ENCODE peak calls at places on chromosomes 1 and 21, in four cellular contexts. One of them, this sample, is unnamed.

GRCh38 chr1:8562881-8563865 is 245.3 kb downstream of the SLC45A1 start:
- DNase-seq in A549: no peak
- DNase-seq in PC-3: peak
- DNase-seq in endothelial cell of umbilical vein: peak
- DNase-seq in this sample: no peak

GRCh38 chr1:193656841-193657240 is 470.4 kb upstream of the B3GALT2 start:
- DNase-seq in A549: no peak
- DNase-seq in endothelial cell of umbilical vein: no peak
- DNase-seq in PC-3: no peak
- DNase-seq in this sample: no peak

GRCh38 chr1:64912191-64912590 is 54.2 kb downstream of the JAK1 start:
- DNase-seq in A549: no peak
- DNase-seq in endothelial cell of umbilical vein: no peak
- DNase-seq in PC-3: no peak
- DNase-seq in this sample: no peak

GRCh38 chr1:93000751-93001175 is 39.5 kb upstream of the DIPK1A start:
- DNase-seq in endothelial cell of umbilical vein: no peak
- DNase-seq in A549: no peak
- DNase-seq in PC-3: peak
- DNase-seq in this sample: peak

GRCh38 chr1:46084553-46085448 is 47.6 kb downstream of the PIK3R3 start:
- DNase-seq in PC-3: peak
- DNase-seq in A549: no peak
- DNase-seq in endothelial cell of umbilical vein: no peak
- DNase-seq in this sample: no peak

GRCh38 chr1:17004466-17005364 is 7.0 kb downstream of the ATP13A2 start:
- DNase-seq in PC-3: no peak
- DNase-seq in endothelial cell of umbilical vein: no peak
- DNase-seq in A549: peak
- DNase-seq in this sample: no peak

GRCh38 chr1:95221306-95221705 is 12.7 kb upstream of the RWDD3 start:
- DNase-seq in PC-3: no peak
- DNase-seq in A549: no peak
- DNase-seq in endothelial cell of umbilical vein: no peak
- DNase-seq in this sample: no peak

GRCh38 chr1:232249335-232249734 is 380.6 kb downstream of the SIPA1L2 start:
- DNase-seq in PC-3: no peak
- DNase-seq in endothelial cell of umbilical vein: no peak
- DNase-seq in A549: no peak
- DNase-seq in this sample: no peak

GRCh38 chr1:36734356-36734755 is 251.6 kb upstream of the CSF3R start:
- DNase-seq in endothelial cell of umbilical vein: no peak
- DNase-seq in A549: no peak
- DNase-seq in PC-3: no peak
- DNase-seq in this sample: no peak

GRCh38 chr1:208221291-208221622 is 22.9 kb downstream of the PLXNA2 start:
- DNase-seq in A549: no peak
- DNase-seq in PC-3: no peak
- DNase-seq in endothelial cell of umbilical vein: no peak
- DNase-seq in this sample: no peak

GRCh38 chr21:34845521-34846213 is 176.9 kb downstream of the CLIC6 start:
- DNase-seq in endothelial cell of umbilical vein: peak
- DNase-seq in PC-3: peak
- DNase-seq in A549: no peak
- DNase-seq in this sample: no peak

GRCh38 chr21:44875341-44875740 is 1.9 kb upstream of the PTTG1IP start:
- DNase-seq in A549: no peak
- DNase-seq in PC-3: peak
- DNase-seq in endothelial cell of umbilical vein: peak
- DNase-seq in this sample: no peak

GRCh38 chr1:203650012-203650836 is 23.6 kb downstream of the ATP2B4 start:
- DNase-seq in PC-3: peak
- DNase-seq in endothelial cell of umbilical vein: peak
- DNase-seq in A549: no peak
- DNase-seq in this sample: no peak

GRCh38 chr1:151347523-151348246 is 633 bp upstream of the RFX5 start:
- DNase-seq in PC-3: no peak
- DNase-seq in endothelial cell of umbilical vein: no peak
- DNase-seq in A549: no peak
- DNase-seq in this sample: no peak

GRCh38 chr1:201347498-201348210 is 29.8 kb downstream of the TNNT2 start:
- DNase-seq in A549: no peak
- DNase-seq in PC-3: no peak
- DNase-seq in endothelial cell of umbilical vein: no peak
- DNase-seq in this sample: no peak

GRCh38 chr1:182193908-182194550 is 132.5 kb upstream of the ZNF648 start:
- DNase-seq in PC-3: no peak
- DNase-seq in A549: no peak
- DNase-seq in endothelial cell of umbilical vein: no peak
- DNase-seq in this sample: no peak

GRCh38 chr1:150889650-150890416 is 2.9 kb downstream of the CTXND2 start:
- DNase-seq in PC-3: no peak
- DNase-seq in endothelial cell of umbilical vein: no peak
- DNase-seq in A549: no peak
- DNase-seq in this sample: no peak

GRCh38 chr1:22517936-22518335 is 45.4 kb upstream of the EPHA8 start:
- DNase-seq in PC-3: no peak
- DNase-seq in A549: no peak
- DNase-seq in endothelial cell of umbilical vein: no peak
- DNase-seq in this sample: no peak

GRCh38 chr1:233113713-233114028 is 163.3 kb downstream of the NTPCR start:
- DNase-seq in A549: no peak
- DNase-seq in PC-3: no peak
- DNase-seq in endothelial cell of umbilical vein: no peak
- DNase-seq in this sample: no peak

GRCh38 chr1:50110084-50110615 is 1.4 kb downstream of the ELAVL4 start:
- DNase-seq in endothelial cell of umbilical vein: no peak
- DNase-seq in A549: no peak
- DNase-seq in PC-3: no peak
- DNase-seq in this sample: no peak

GRCh38 chr1:67764674-67765073 is 68.6 kb downstream of the GNG12 start:
- DNase-seq in A549: no peak
- DNase-seq in endothelial cell of umbilical vein: no peak
- DNase-seq in PC-3: no peak
- DNase-seq in this sample: no peak

GRCh38 chr1:67149179-67149770 is 14.5 kb upstream of the C1orf141 start:
- DNase-seq in PC-3: peak
- DNase-seq in A549: peak
- DNase-seq in endothelial cell of umbilical vein: peak
- DNase-seq in this sample: peak

GRCh38 chr1:225146478-225146877 is 217.0 kb downstream of the DNAH14 start:
- DNase-seq in A549: no peak
- DNase-seq in endothelial cell of umbilical vein: no peak
- DNase-seq in PC-3: no peak
- DNase-seq in this sample: no peak

GRCh38 chr1:53295746-53296722 is 31.8 kb downstream of the LRP8 start:
- DNase-seq in A549: no peak
- DNase-seq in PC-3: no peak
- DNase-seq in endothelial cell of umbilical vein: no peak
- DNase-seq in this sample: no peak

GRCh38 chr1:33430751-33431593 is at the start of gene PHC2:
- DNase-seq in PC-3: peak
- DNase-seq in A549: peak
- DNase-seq in endothelial cell of umbilical vein: peak
- DNase-seq in this sample: peak
- H3K27ac ChIP-seq in PC-3: peak
- H3K27ac ChIP-seq in A549: peak
- H3K27ac ChIP-seq in endothelial cell of umbilical vein: peak
- H3K27ac ChIP-seq in this sample: peak

GRCh38 chr1:3111616-3112021 is 42.6 kb downstream of the PRDM16 start:
- DNase-seq in A549: no peak
- DNase-seq in PC-3: no peak
- DNase-seq in endothelial cell of umbilical vein: no peak
- DNase-seq in this sample: no peak
- H3K27ac ChIP-seq in A549: no peak
- H3K27ac ChIP-seq in PC-3: no peak
- H3K27ac ChIP-seq in endothelial cell of umbilical vein: no peak
- H3K27ac ChIP-seq in this sample: no peak

GRCh38 chr1:63363014-63363413 is 4.4 kb upstream of the ALG6 start:
- DNase-seq in PC-3: no peak
- DNase-seq in endothelial cell of umbilical vein: no peak
- DNase-seq in A549: no peak
- DNase-seq in this sample: no peak

GRCh38 chr1:63359561-63359960 is 7.9 kb upstream of the ALG6 start:
- DNase-seq in PC-3: no peak
- DNase-seq in A549: no peak
- DNase-seq in endothelial cell of umbilical vein: no peak
- DNase-seq in this sample: no peak

GRCh38 chr1:63366915-63367217 is 561 bp upstream of the ALG6 start:
- DNase-seq in A549: no peak
- DNase-seq in PC-3: no peak
- DNase-seq in endothelial cell of umbilical vein: no peak
- DNase-seq in this sample: no peak

GRCh38 chr1:63362578-63362977 is 4.8 kb upstream of the ALG6 start:
- DNase-seq in A549: no peak
- DNase-seq in PC-3: no peak
- DNase-seq in endothelial cell of umbilical vein: no peak
- DNase-seq in this sample: no peak

GRCh38 chr1:63362073-63362472 is 5.4 kb upstream of the ALG6 start:
- DNase-seq in A549: no peak
- DNase-seq in endothelial cell of umbilical vein: no peak
- DNase-seq in PC-3: no peak
- DNase-seq in this sample: no peak
- H3K27ac ChIP-seq in A549: no peak
- H3K27ac ChIP-seq in endothelial cell of umbilical vein: no peak
- H3K27ac ChIP-seq in PC-3: no peak
- H3K27ac ChIP-seq in this sample: no peak

DNA sequence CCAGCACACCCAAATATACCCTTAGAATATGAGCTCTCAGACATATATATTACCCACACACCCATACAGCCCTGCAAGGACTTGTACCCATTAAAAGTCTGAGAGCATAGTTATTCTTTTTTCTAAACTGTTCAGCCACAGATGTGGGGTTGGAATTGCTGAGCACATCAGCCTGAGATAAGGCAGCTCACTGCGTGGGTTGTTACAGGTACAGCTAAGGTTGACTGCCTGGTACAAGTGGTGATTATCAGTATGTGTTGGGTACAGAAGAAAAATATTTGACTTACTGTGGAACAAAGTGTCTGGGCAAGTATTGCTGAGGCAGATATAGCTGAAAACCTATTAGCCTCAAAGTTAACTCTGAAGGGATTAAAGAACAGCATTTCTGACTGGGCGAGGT is 5.0 kb downstream of the STX12 start:
- DNase-seq in A549: no peak
- DNase-seq in PC-3: no peak
- DNase-seq in endothelial cell of umbilical vein: no peak
- DNase-seq in this sample: no peak
- H3K27ac ChIP-seq in A549: no peak
- H3K27ac ChIP-seq in PC-3: no peak
- H3K27ac ChIP-seq in endothelial cell of umbilical vein: no peak
- H3K27ac ChIP-seq in this sample: no peak

DNA sequence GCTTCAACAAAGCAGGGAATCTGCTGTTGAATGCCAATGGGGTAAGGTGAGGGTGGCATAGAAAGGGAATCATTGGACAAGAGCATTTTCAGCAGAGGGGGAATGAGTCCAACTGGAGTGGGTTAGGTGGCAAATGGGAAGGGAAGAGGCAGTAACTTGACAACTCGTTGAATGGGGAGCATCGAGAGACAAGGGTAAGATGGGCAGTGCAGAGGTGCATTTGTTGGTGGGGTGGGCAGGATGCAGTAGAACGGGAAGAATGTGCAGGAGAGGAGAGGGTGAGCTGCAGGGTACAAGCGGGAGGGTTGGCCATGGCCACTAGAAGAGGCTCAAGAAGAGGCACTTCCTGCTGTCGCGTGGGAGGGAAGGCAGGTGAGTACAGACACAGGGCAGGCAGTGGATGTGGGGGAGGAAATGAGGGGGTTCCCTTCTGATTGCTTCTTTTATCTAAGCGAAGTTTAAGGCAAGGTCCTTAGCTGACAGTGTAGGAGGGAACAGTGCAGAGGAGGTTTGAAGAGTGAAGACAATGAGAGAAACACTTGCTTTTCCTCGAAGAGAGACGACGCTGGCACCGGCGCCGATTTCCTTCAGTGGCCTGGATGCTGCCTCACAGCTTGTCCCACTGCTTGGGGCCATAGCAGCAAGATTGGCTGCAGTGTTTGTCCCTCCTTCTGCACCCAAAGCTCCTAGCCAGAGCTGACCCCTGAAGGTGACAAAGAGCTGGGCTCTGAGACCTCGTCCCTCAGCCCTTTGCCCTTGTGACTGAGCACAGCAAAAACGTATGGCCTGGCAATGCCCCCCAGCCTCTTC is 3.2 kb upstream of the IKBKE start:
- DNase-seq in PC-3: no peak
- DNase-seq in A549: no peak
- DNase-seq in endothelial cell of umbilical vein: no peak
- DNase-seq in this sample: no peak
- H3K27ac ChIP-seq in PC-3: no peak
- H3K27ac ChIP-seq in A549: no peak
- H3K27ac ChIP-seq in endothelial cell of umbilical vein: no peak
- H3K27ac ChIP-seq in this sample: no peak

GRCh38 chr1:175384546-175384945 is 192.0 kb upstream of the KIAA0040 start:
- DNase-seq in endothelial cell of umbilical vein: no peak
- DNase-seq in A549: no peak
- DNase-seq in PC-3: no peak
- DNase-seq in this sample: no peak
- H3K27ac ChIP-seq in endothelial cell of umbilical vein: no peak
- H3K27ac ChIP-seq in A549: no peak
- H3K27ac ChIP-seq in PC-3: no peak
- H3K27ac ChIP-seq in this sample: no peak

GRCh38 chr1:27577504-27578188 is 26.3 kb downstream of the AHDC1 start:
- DNase-seq in endothelial cell of umbilical vein: no peak
- DNase-seq in PC-3: no peak
- DNase-seq in A549: no peak
- DNase-seq in this sample: no peak

GRCh38 chr1:27585684-27586083 is 18.3 kb downstream of the AHDC1 start:
- DNase-seq in endothelial cell of umbilical vein: no peak
- DNase-seq in A549: no peak
- DNase-seq in PC-3: no peak
- DNase-seq in this sample: no peak

GRCh38 chr1:27584453-27584852 is 19.5 kb downstream of the AHDC1 start:
- DNase-seq in PC-3: no peak
- DNase-seq in endothelial cell of umbilical vein: no peak
- DNase-seq in A549: no peak
- DNase-seq in this sample: no peak

GRCh38 chr1:27583479-27583878 is 20.5 kb downstream of the AHDC1 start:
- DNase-seq in endothelial cell of umbilical vein: no peak
- DNase-seq in A549: no peak
- DNase-seq in PC-3: no peak
- DNase-seq in this sample: no peak

DNA sequence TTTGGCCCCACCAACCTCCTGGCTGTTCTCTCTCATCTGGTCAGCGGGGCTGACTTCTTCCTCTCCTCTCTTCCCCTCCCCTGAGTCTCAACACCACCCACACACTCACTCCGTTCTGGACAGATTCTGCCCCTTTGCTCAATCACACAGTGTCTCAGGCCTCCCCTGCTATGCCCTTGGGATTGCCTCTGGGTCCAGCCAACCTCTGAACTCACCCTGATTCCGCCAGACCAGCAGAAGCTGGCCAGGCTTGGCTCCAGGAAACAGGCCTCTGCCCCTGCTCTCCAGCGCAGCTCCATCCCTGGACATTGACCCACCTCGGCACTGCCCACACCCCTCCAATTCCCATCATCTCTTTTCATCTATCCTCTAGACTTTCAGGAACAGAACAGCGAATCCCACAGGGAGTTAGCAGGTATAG is 22.1 kb downstream of the AHDC1 start:
- DNase-seq in A549: no peak
- DNase-seq in PC-3: no peak
- DNase-seq in endothelial cell of umbilical vein: no peak
- DNase-seq in this sample: no peak
- H3K27ac ChIP-seq in A549: no peak
- H3K27ac ChIP-seq in PC-3: no peak
- H3K27ac ChIP-seq in endothelial cell of umbilical vein: no peak
- H3K27ac ChIP-seq in this sample: no peak